ENCODE peak calls at places on chromosomes 6 and 20, in five cellular contexts. K, Y, B, W and U are unnamed samples.
A peak's percentile ranks its signal among the peaks of the same experiment; 100 is the strongest.

GRCh38 chr6:125821825-125822281 is 31.1 kb downstream of the NCOA7 start:
- DNase-seq in B (no peak), W (no peak), K (no peak), Y (no peak), U (peak; percentile 79)

GRCh38 chr6:170045981-170046667 is 244.8 kb downstream of the DLL1 start:
- DNase-seq in K (no peak), Y (no peak), W (no peak), B (no peak), U (no peak)

GRCh38 chr6:153790048-153790447 is 249.0 kb upstream of the OPRM1 start:
- DNase-seq in B (no peak), K (peak; percentile 96), Y (no peak), W (no peak), U (no peak)

GRCh38 chr6:149331871-149332270 is 14.4 kb downstream of the TAB2 start:
- DNase-seq in W (no peak), Y (no peak), B (no peak), K (peak; percentile 27), U (no peak)

GRCh38 chr20:2694519-2694918 is 1.9 kb downstream of the EBF4 start:
- DNase-seq in Y (no peak), B (no peak), W (no peak), K (no peak), U (no peak)

GRCh38 chr6:114453737-114454276 is 111.0 kb upstream of the HS3ST5 start:
- DNase-seq in W (no peak), K (no peak), Y (no peak), B (no peak), U (no peak)

GRCh38 chr6:170023620-170024521 is 267.0 kb downstream of the DLL1 start:
- DNase-seq in B (no peak), Y (no peak), K (no peak), W (no peak), U (no peak)

GRCh38 chr20:32004963-32005362 is 5.3 kb upstream of the CCM2L start:
- DNase-seq in Y (no peak), W (no peak), K (peak; percentile 41), B (no peak), U (no peak)

GRCh38 chr6:64227868-64228267 is 592.3 kb downstream of the PHF3 start:
- DNase-seq in Y (no peak), W (no peak), B (no peak), K (no peak), U (no peak)

GRCh38 chr20:49572857-49573256 is 4.9 kb upstream of the PTGIS start:
- DNase-seq in B (no peak), Y (no peak), K (no peak), W (no peak), U (no peak)

GRCh38 chr6:113496157-113496556 is 361.0 kb upstream of the MARCKS start:
- DNase-seq in Y (no peak), B (no peak), K (peak; percentile 87), W (no peak), U (no peak)

GRCh38 chr6:46510656-46511055 is 19.4 kb upstream of the RCAN2 start:
- DNase-seq in B (no peak), K (peak; percentile 77), Y (no peak), W (no peak), U (no peak)

GRCh38 chr6:127420558-127420957 is 38.6 kb downstream of the KIAA0408 start:
- DNase-seq in W (no peak), Y (peak; percentile 83), K (peak; percentile 98), B (peak; percentile 35), U (peak; percentile 55)

GRCh38 chr6:135325624-135326424 is 144.7 kb downstream of the MYB start:
- DNase-seq in B (no peak), W (no peak), Y (no peak), K (peak; percentile 41), U (no peak)

GRCh38 chr6:36998723-36999466 is 6.6 kb upstream of the FGD2 start:
- DNase-seq in W (no peak), B (no peak), Y (no peak), K (no peak), U (peak; percentile 39)

GRCh38 chr6:56887086-56887485 is 67.8 kb upstream of the BEND6 start:
- DNase-seq in K (no peak), Y (no peak), W (no peak), B (no peak), U (no peak)

GRCh38 chr6:47041741-47042140 is 391 bp downstream of the ADGRF1 start:
- DNase-seq in W (no peak), K (no peak), B (no peak), Y (no peak), U (no peak)

GRCh38 chr6:53752856-53753255 is 41.9 kb upstream of the LRRC1 start:
- DNase-seq in K (peak; percentile 82), B (no peak), W (no peak), Y (no peak), U (no peak)

GRCh38 chr20:17236766-17237165 is 9.9 kb downstream of the PCSK2 start:
- DNase-seq in W (no peak), Y (no peak), B (no peak), K (no peak), U (no peak)